ENCODE peak calls at places on chromosomes 13 and 19, in seven cellular contexts. One of them, this sample, is unnamed.

GRCh38 chr13:77779461-77780272 is 82.2 kb downstream of the SLAIN1 start:
- DNase-seq in activated B cell treated with CpG ODN at 0.5 μM for 24 hours: no peak
- DNase-seq in NCI-H446: no peak
- DNase-seq in stimulated activated CD4-positive, alpha-beta T cell treated with anti-CD3 and anti-CD28 coated beads, Interleukin-2, amount 100 ng/mL, for 48 hours: peak; percentile 12
- DNase-seq in AG20443: peak; percentile 38
- DNase-seq in gastrocnemius medialis: no peak
- DNase-seq in stimulated activated CD8-positive, alpha-beta memory T cell treated with anti-CD3 and anti-CD28 coated beads, Interleukin-7, amount 100 ng/mL, for 48 hours: no peak
- DNase-seq in this sample: peak; percentile 55

GRCh38 chr19:30449191-30449590 is 77.0 kb downstream of the ZNF536 start:
- DNase-seq in activated B cell treated with CpG ODN at 0.5 μM for 24 hours: no peak
- DNase-seq in NCI-H446: no peak
- DNase-seq in stimulated activated CD4-positive, alpha-beta T cell treated with anti-CD3 and anti-CD28 coated beads, Interleukin-2, amount 100 ng/mL, for 48 hours: no peak
- DNase-seq in AG20443: no peak
- DNase-seq in gastrocnemius medialis: no peak
- DNase-seq in stimulated activated CD8-positive, alpha-beta memory T cell treated with anti-CD3 and anti-CD28 coated beads, Interleukin-7, amount 100 ng/mL, for 48 hours: no peak
- DNase-seq in this sample: no peak

GRCh38 chr13:110387451-110388140 is 80.5 kb downstream of the COL4A2 start:
- DNase-seq in activated B cell treated with CpG ODN at 0.5 μM for 24 hours: no peak
- DNase-seq in NCI-H446: no peak
- DNase-seq in stimulated activated CD4-positive, alpha-beta T cell treated with anti-CD3 and anti-CD28 coated beads, Interleukin-2, amount 100 ng/mL, for 48 hours: no peak
- DNase-seq in AG20443: no peak
- DNase-seq in gastrocnemius medialis: peak; percentile 24
- DNase-seq in stimulated activated CD8-positive, alpha-beta memory T cell treated with anti-CD3 and anti-CD28 coated beads, Interleukin-7, amount 100 ng/mL, for 48 hours: no peak
- DNase-seq in this sample: no peak

GRCh38 chr13:68323106-68323505 is 1093.0 kb upstream of the PCDH9 start:
- DNase-seq in activated B cell treated with CpG ODN at 0.5 μM for 24 hours: no peak
- DNase-seq in NCI-H446: no peak
- DNase-seq in stimulated activated CD4-positive, alpha-beta T cell treated with anti-CD3 and anti-CD28 coated beads, Interleukin-2, amount 100 ng/mL, for 48 hours: no peak
- DNase-seq in AG20443: no peak
- DNase-seq in gastrocnemius medialis: no peak
- DNase-seq in stimulated activated CD8-positive, alpha-beta memory T cell treated with anti-CD3 and anti-CD28 coated beads, Interleukin-7, amount 100 ng/mL, for 48 hours: no peak
- DNase-seq in this sample: no peak

GRCh38 chr13:80339841-80340642 is 884 bp downstream of the SPRY2 start:
- DNase-seq in activated B cell treated with CpG ODN at 0.5 μM for 24 hours: peak; percentile 26
- DNase-seq in NCI-H446: no peak
- DNase-seq in stimulated activated CD4-positive, alpha-beta T cell treated with anti-CD3 and anti-CD28 coated beads, Interleukin-2, amount 100 ng/mL, for 48 hours: peak; percentile 1
- DNase-seq in AG20443: peak; percentile 53
- DNase-seq in gastrocnemius medialis: peak; percentile 29
- DNase-seq in stimulated activated CD8-positive, alpha-beta memory T cell treated with anti-CD3 and anti-CD28 coated beads, Interleukin-7, amount 100 ng/mL, for 48 hours: no peak
- DNase-seq in this sample: peak; percentile 35

GRCh38 chr13:32663660-32664059 is 77.4 kb downstream of the PDS5B start:
- DNase-seq in activated B cell treated with CpG ODN at 0.5 μM for 24 hours: no peak
- DNase-seq in NCI-H446: no peak
- DNase-seq in stimulated activated CD4-positive, alpha-beta T cell treated with anti-CD3 and anti-CD28 coated beads, Interleukin-2, amount 100 ng/mL, for 48 hours: no peak
- DNase-seq in AG20443: no peak
- DNase-seq in gastrocnemius medialis: no peak
- DNase-seq in stimulated activated CD8-positive, alpha-beta memory T cell treated with anti-CD3 and anti-CD28 coated beads, Interleukin-7, amount 100 ng/mL, for 48 hours: no peak
- DNase-seq in this sample: no peak

GRCh38 chr13:24247016-24247415 is 62.4 kb upstream of the C1QTNF9 start:
- DNase-seq in activated B cell treated with CpG ODN at 0.5 μM for 24 hours: no peak
- DNase-seq in NCI-H446: no peak
- DNase-seq in stimulated activated CD4-positive, alpha-beta T cell treated with anti-CD3 and anti-CD28 coated beads, Interleukin-2, amount 100 ng/mL, for 48 hours: no peak
- DNase-seq in AG20443: no peak
- DNase-seq in gastrocnemius medialis: no peak
- DNase-seq in stimulated activated CD8-positive, alpha-beta memory T cell treated with anti-CD3 and anti-CD28 coated beads, Interleukin-7, amount 100 ng/mL, for 48 hours: no peak
- DNase-seq in this sample: no peak

GRCh38 chr19:6890938-6891337 is 3.6 kb downstream of the ADGRE1 start:
- DNase-seq in activated B cell treated with CpG ODN at 0.5 μM for 24 hours: no peak
- DNase-seq in NCI-H446: no peak
- DNase-seq in stimulated activated CD4-positive, alpha-beta T cell treated with anti-CD3 and anti-CD28 coated beads, Interleukin-2, amount 100 ng/mL, for 48 hours: peak; percentile 10
- DNase-seq in AG20443: no peak
- DNase-seq in gastrocnemius medialis: no peak
- DNase-seq in stimulated activated CD8-positive, alpha-beta memory T cell treated with anti-CD3 and anti-CD28 coated beads, Interleukin-7, amount 100 ng/mL, for 48 hours: peak; percentile 6
- DNase-seq in this sample: no peak

GRCh38 chr19:52351512-52351911 is 15.5 kb downstream of the ZNF610 start:
- DNase-seq in activated B cell treated with CpG ODN at 0.5 μM for 24 hours: no peak
- DNase-seq in NCI-H446: no peak
- DNase-seq in stimulated activated CD4-positive, alpha-beta T cell treated with anti-CD3 and anti-CD28 coated beads, Interleukin-2, amount 100 ng/mL, for 48 hours: no peak
- DNase-seq in AG20443: no peak
- DNase-seq in gastrocnemius medialis: no peak
- DNase-seq in stimulated activated CD8-positive, alpha-beta memory T cell treated with anti-CD3 and anti-CD28 coated beads, Interleukin-7, amount 100 ng/mL, for 48 hours: no peak
- DNase-seq in this sample: peak; percentile 6

GRCh38 chr19:55581145-55581827 is 638 bp upstream of the ZNF579 start:
- DNase-seq in activated B cell treated with CpG ODN at 0.5 μM for 24 hours: no peak
- DNase-seq in NCI-H446: no peak
- DNase-seq in stimulated activated CD4-positive, alpha-beta T cell treated with anti-CD3 and anti-CD28 coated beads, Interleukin-2, amount 100 ng/mL, for 48 hours: no peak
- DNase-seq in AG20443: no peak
- DNase-seq in gastrocnemius medialis: no peak
- DNase-seq in stimulated activated CD8-positive, alpha-beta memory T cell treated with anti-CD3 and anti-CD28 coated beads, Interleukin-7, amount 100 ng/mL, for 48 hours: no peak
- DNase-seq in this sample: no peak

GRCh38 chr19:13013649-13014048 is 18.4 kb downstream of the NFIX start:
- DNase-seq in activated B cell treated with CpG ODN at 0.5 μM for 24 hours: no peak
- DNase-seq in NCI-H446: no peak
- DNase-seq in stimulated activated CD4-positive, alpha-beta T cell treated with anti-CD3 and anti-CD28 coated beads, Interleukin-2, amount 100 ng/mL, for 48 hours: no peak
- DNase-seq in AG20443: no peak
- DNase-seq in gastrocnemius medialis: no peak
- DNase-seq in stimulated activated CD8-positive, alpha-beta memory T cell treated with anti-CD3 and anti-CD28 coated beads, Interleukin-7, amount 100 ng/mL, for 48 hours: no peak
- DNase-seq in this sample: no peak

GRCh38 chr19:32224371-32225244 is 120.8 kb upstream of the ZNF507 start:
- DNase-seq in activated B cell treated with CpG ODN at 0.5 μM for 24 hours: peak; percentile 55
- DNase-seq in NCI-H446: no peak
- DNase-seq in stimulated activated CD4-positive, alpha-beta T cell treated with anti-CD3 and anti-CD28 coated beads, Interleukin-2, amount 100 ng/mL, for 48 hours: peak; percentile 64
- DNase-seq in AG20443: peak; percentile 95
- DNase-seq in gastrocnemius medialis: peak; percentile 12
- DNase-seq in stimulated activated CD8-positive, alpha-beta memory T cell treated with anti-CD3 and anti-CD28 coated beads, Interleukin-7, amount 100 ng/mL, for 48 hours: peak; percentile 12
- DNase-seq in this sample: peak; percentile 62

GRCh38 chr13:50668882-50669281 is 174.6 kb downstream of the DLEU7 start:
- DNase-seq in activated B cell treated with CpG ODN at 0.5 μM for 24 hours: no peak
- DNase-seq in NCI-H446: no peak
- DNase-seq in stimulated activated CD4-positive, alpha-beta T cell treated with anti-CD3 and anti-CD28 coated beads, Interleukin-2, amount 100 ng/mL, for 48 hours: no peak
- DNase-seq in AG20443: no peak
- DNase-seq in gastrocnemius medialis: no peak
- DNase-seq in stimulated activated CD8-positive, alpha-beta memory T cell treated with anti-CD3 and anti-CD28 coated beads, Interleukin-7, amount 100 ng/mL, for 48 hours: no peak
- DNase-seq in this sample: no peak

GRCh38 chr13:80486407-80486806 is 145.5 kb upstream of the SPRY2 start:
- DNase-seq in activated B cell treated with CpG ODN at 0.5 μM for 24 hours: no peak
- DNase-seq in NCI-H446: no peak
- DNase-seq in stimulated activated CD4-positive, alpha-beta T cell treated with anti-CD3 and anti-CD28 coated beads, Interleukin-2, amount 100 ng/mL, for 48 hours: no peak
- DNase-seq in AG20443: no peak
- DNase-seq in gastrocnemius medialis: no peak
- DNase-seq in stimulated activated CD8-positive, alpha-beta memory T cell treated with anti-CD3 and anti-CD28 coated beads, Interleukin-7, amount 100 ng/mL, for 48 hours: no peak
- DNase-seq in this sample: no peak

GRCh38 chr19:48303866-48304265 is 21.5 kb upstream of the EMP3 start:
- DNase-seq in activated B cell treated with CpG ODN at 0.5 μM for 24 hours: no peak
- DNase-seq in NCI-H446: no peak
- DNase-seq in stimulated activated CD4-positive, alpha-beta T cell treated with anti-CD3 and anti-CD28 coated beads, Interleukin-2, amount 100 ng/mL, for 48 hours: no peak
- DNase-seq in AG20443: no peak
- DNase-seq in gastrocnemius medialis: no peak
- DNase-seq in stimulated activated CD8-positive, alpha-beta memory T cell treated with anti-CD3 and anti-CD28 coated beads, Interleukin-7, amount 100 ng/mL, for 48 hours: no peak
- DNase-seq in this sample: no peak

GRCh38 chr19:37594064-37594981 is at the start of the genes ZNF540 and ZNF571:
- DNase-seq in activated B cell treated with CpG ODN at 0.5 μM for 24 hours: peak; percentile 83
- DNase-seq in NCI-H446: peak; percentile 70
- DNase-seq in stimulated activated CD4-positive, alpha-beta T cell treated with anti-CD3 and anti-CD28 coated beads, Interleukin-2, amount 100 ng/mL, for 48 hours: peak; percentile 83
- DNase-seq in AG20443: peak; percentile 95
- DNase-seq in gastrocnemius medialis: peak; percentile 85
- DNase-seq in stimulated activated CD8-positive, alpha-beta memory T cell treated with anti-CD3 and anti-CD28 coated beads, Interleukin-7, amount 100 ng/mL, for 48 hours: peak; percentile 92
- DNase-seq in this sample: peak; percentile 87

GRCh38 chr13:50916701-50917184 is 7.2 kb downstream of the RNASEH2B start:
- DNase-seq in activated B cell treated with CpG ODN at 0.5 μM for 24 hours: peak; percentile 19
- DNase-seq in NCI-H446: no peak
- DNase-seq in stimulated activated CD4-positive, alpha-beta T cell treated with anti-CD3 and anti-CD28 coated beads, Interleukin-2, amount 100 ng/mL, for 48 hours: no peak
- DNase-seq in AG20443: no peak
- DNase-seq in gastrocnemius medialis: peak; percentile 11
- DNase-seq in stimulated activated CD8-positive, alpha-beta memory T cell treated with anti-CD3 and anti-CD28 coated beads, Interleukin-7, amount 100 ng/mL, for 48 hours: no peak
- DNase-seq in this sample: no peak

GRCh38 chr19:38683393-38684077 is 36.1 kb downstream of the ACTN4 start:
- DNase-seq in activated B cell treated with CpG ODN at 0.5 μM for 24 hours: peak; percentile 34
- DNase-seq in NCI-H446: no peak
- DNase-seq in stimulated activated CD4-positive, alpha-beta T cell treated with anti-CD3 and anti-CD28 coated beads, Interleukin-2, amount 100 ng/mL, for 48 hours: peak; percentile 30
- DNase-seq in AG20443: peak; percentile 86
- DNase-seq in gastrocnemius medialis: peak; percentile 48
- DNase-seq in stimulated activated CD8-positive, alpha-beta memory T cell treated with anti-CD3 and anti-CD28 coated beads, Interleukin-7, amount 100 ng/mL, for 48 hours: peak; percentile 63
- DNase-seq in this sample: peak; percentile 100

GRCh38 chr13:48859168-48860105 is 116.3 kb upstream of the FNDC3A start:
- DNase-seq in activated B cell treated with CpG ODN at 0.5 μM for 24 hours: no peak
- DNase-seq in NCI-H446: no peak
- DNase-seq in stimulated activated CD4-positive, alpha-beta T cell treated with anti-CD3 and anti-CD28 coated beads, Interleukin-2, amount 100 ng/mL, for 48 hours: no peak
- DNase-seq in AG20443: no peak
- DNase-seq in gastrocnemius medialis: no peak
- DNase-seq in stimulated activated CD8-positive, alpha-beta memory T cell treated with anti-CD3 and anti-CD28 coated beads, Interleukin-7, amount 100 ng/mL, for 48 hours: no peak
- DNase-seq in this sample: no peak

GRCh38 chr13:19575230-19575629 is 13.9 kb upstream of the TPTE2 start:
- DNase-seq in activated B cell treated with CpG ODN at 0.5 μM for 24 hours: no peak
- DNase-seq in NCI-H446: no peak
- DNase-seq in stimulated activated CD4-positive, alpha-beta T cell treated with anti-CD3 and anti-CD28 coated beads, Interleukin-2, amount 100 ng/mL, for 48 hours: no peak
- DNase-seq in AG20443: no peak
- DNase-seq in gastrocnemius medialis: no peak
- DNase-seq in stimulated activated CD8-positive, alpha-beta memory T cell treated with anti-CD3 and anti-CD28 coated beads, Interleukin-7, amount 100 ng/mL, for 48 hours: no peak
- DNase-seq in this sample: no peak

GRCh38 chr13:91668844-91669495 is 270.5 kb downstream of the GPC5 start:
- DNase-seq in activated B cell treated with CpG ODN at 0.5 μM for 24 hours: no peak
- DNase-seq in NCI-H446: no peak
- DNase-seq in stimulated activated CD4-positive, alpha-beta T cell treated with anti-CD3 and anti-CD28 coated beads, Interleukin-2, amount 100 ng/mL, for 48 hours: no peak
- DNase-seq in AG20443: no peak
- DNase-seq in gastrocnemius medialis: no peak
- DNase-seq in stimulated activated CD8-positive, alpha-beta memory T cell treated with anti-CD3 and anti-CD28 coated beads, Interleukin-7, amount 100 ng/mL, for 48 hours: no peak
- DNase-seq in this sample: no peak